ENCODE peak calls at places on chromosomes 13 and 19, in six cellular contexts. I is activated gamma-delta T cell treated with anti-CD3 and anti-CD28 coated beads, Interleukin-2, amount 50 U/mL, for 16 hours; S is T-helper 2 cell; P is CD4-positive, CD25-positive, alpha-beta regulatory T cell; U is activated CD8-positive, alpha-beta T cell treated with anti-CD3 and anti-CD28 coated beads for 36 hours; H is PC-3. F is an unnamed sample.

GRCh38 chr13:71218960-71219359 is 648.0 kb downstream of the DACH1 start:
- DNase-seq in U (no peak), I (no peak), H (peak; percentile 48), S (no peak), P (no peak), F (no peak)

GRCh38 chr19:5304486-5304885 is 36.1 kb downstream of the PTPRS start:
- DNase-seq in I (no peak), S (no peak), U (no peak), P (no peak), H (no peak), F (no peak)

GRCh38 chr19:43527860-43528622 is 1.0 kb upstream of the ETHE1 start:
- DNase-seq in U (peak; percentile 29), H (peak; percentile 3), S (no peak), I (no peak), P (no peak), F (no peak)

GRCh38 chr19:651991-652390 is 11.0 kb downstream of the RNF126 start:
- DNase-seq in I (no peak), U (no peak), P (no peak), H (no peak), S (no peak), F (no peak)

GRCh38 chr13:114049026-114049425 is 75.2 kb upstream of the C13orf46 start:
- DNase-seq in H (no peak), I (peak; percentile 45), P (peak; percentile 56), U (peak; percentile 82), S (no peak), F (peak; percentile 29)

GRCh38 chr19:2549701-2550191 is 73.8 kb downstream of the GADD45B start:
- DNase-seq in P (no peak), S (no peak), I (no peak), U (no peak), H (peak; percentile 76), F (no peak)

GRCh38 chr19:5800361-5801270 is 4.3 kb upstream of the NRTN start:
- DNase-seq in U (no peak), I (no peak), H (no peak), P (no peak), S (no peak), F (no peak)

GRCh38 chr13:109226631-109227030 is 559.8 kb downstream of the IRS2 start:
- DNase-seq in S (no peak), U (no peak), P (no peak), I (no peak), H (no peak), F (no peak)

GRCh38 chr19:1076951-1077350 is 10.0 kb downstream of the ARHGAP45 start:
- DNase-seq in I (peak; percentile 90), S (peak; percentile 76), H (peak; percentile 77), P (peak; percentile 98), U (peak; percentile 97), F (peak; percentile 91)

GRCh38 chr13:112699318-112699918 is 9.6 kb downstream of the ATP11A start:
- DNase-seq in I (no peak), S (no peak), H (no peak), U (no peak), P (no peak), F (no peak)

GRCh38 chr13:21326155-21327030 is 132.7 kb downstream of the ZDHHC20 start:
- DNase-seq in S (no peak), H (no peak), I (peak; percentile 9), P (no peak), U (peak; percentile 16), F (no peak)

GRCh38 chr13:96473463-96474157 is 383.7 kb downstream of the HS6ST3 start:
- DNase-seq in H (no peak), S (no peak), U (no peak), P (no peak), I (no peak), F (no peak)

GRCh38 chr19:42316223-42317211 is 3.4 kb downstream of the TMEM145 start:
- DNase-seq in H (no peak), I (no peak), U (peak; percentile 33), S (no peak), P (no peak), F (no peak)

GRCh38 chr13:73984949-73985691 is 149.1 kb downstream of the KLF12 start:
- DNase-seq in S (peak; percentile 9), I (peak; percentile 58), P (peak; percentile 42), H (no peak), U (peak; percentile 89), F (peak; percentile 69)

GRCh38 chr13:42747399-42747873 is 33.9 kb upstream of the FAM216B start:
- DNase-seq in U (no peak), H (peak; percentile 64), S (no peak), P (no peak), I (no peak), F (no peak)

GRCh38 chr13:98285852-98286594 is 109.0 kb upstream of the RNF113B start:
- DNase-seq in I (no peak), S (no peak), U (no peak), H (no peak), P (no peak), F (no peak)

GRCh38 chr13:21233086-21233485 is 56.6 kb downstream of the MRPL57 start:
- DNase-seq in S (no peak), P (peak; percentile 7), U (no peak), I (no peak), H (no peak), F (no peak)

GRCh38 chr19:50531171-50531612 is 17.5 kb upstream of the ASPDH start:
- DNase-seq in I (no peak), U (no peak), P (no peak), H (peak; percentile 45), S (no peak), F (no peak)

GRCh38 chr19:1833540-1833939 is 14.7 kb downstream of the REXO1 start:
- DNase-seq in U (no peak), S (no peak), H (no peak), P (no peak), I (no peak), F (no peak)

GRCh38 chr19:6238643-6239281 is 41.0 kb downstream of the MLLT1 start:
- DNase-seq in I (no peak), P (no peak), U (no peak), H (peak; percentile 46), S (no peak), F (no peak)

GRCh38 chr19:54560881-54561385 is 12.7 kb upstream of the LILRA2 start:
- DNase-seq in I (no peak), P (no peak), U (no peak), H (peak; percentile 37), S (no peak), F (no peak)

GRCh38 chr13:20358022-20358421 is 125.9 kb upstream of the GJB6 start:
- DNase-seq in H (no peak), I (no peak), S (no peak), P (no peak), U (no peak), F (no peak)

GRCh38 chr19:19256072-19256969 is 16.8 kb downstream of the TM6SF2 start:
- DNase-seq in U (no peak), H (no peak), I (no peak), P (no peak), S (no peak), F (no peak)

GRCh38 chr13:66933994-66934393 is 296.1 kb downstream of the PCDH9 start:
- DNase-seq in S (no peak), P (no peak), U (no peak), H (peak; percentile 89), I (no peak), F (no peak)

GRCh38 chr13:110254751-110255553 is 52.0 kb downstream of the COL4A1 start:
- DNase-seq in U (no peak), P (no peak), H (no peak), I (no peak), S (no peak), F (no peak)

GRCh38 chr19:12833747-12834417 is 497 bp downstream of the RTBDN start:
- DNase-seq in I (no peak), U (peak; percentile 31), H (peak; percentile 39), S (no peak), P (no peak), F (peak; percentile 43)

F was measured in stimulated activated CD8-positive, alpha-beta memory T cell treated with anti-CD3 and anti-CD28 coated beads, Interleukin-7, amount 100 ng/mL, for 4 hours.